ENCODE peak calls at places on chromosomes 7 and 10, in eight cellular contexts. Q is activated CD8-positive, alpha-beta memory T cell treated with anti-CD3 and anti-CD28 coated beads for 4 hours; G is CD8-positive, alpha-beta T cell; K is Daoy; F is anterior cingulate cortex; R is AG10803; V is activated CD8-positive, alpha-beta T cell treated with anti-CD3 and anti-CD28 coated beads for 36 hours; J is T-helper 2 cell. B is an unnamed sample.

GRCh38 chr10:3418041-3418760 is 245.6 kb upstream of the PITRM1 start:
- DNase-seq in Q (no peak), G (no peak), K (no peak), F (no peak), R (no peak), V (no peak), J (no peak), B (no peak)

GRCh38 chr10:96632974-96633373 is 46.2 kb upstream of the TM9SF3 start:
- DNase-seq in Q (no peak), G (no peak), K (no peak), F (no peak), R (no peak), V (no peak), J (no peak), B (no peak)

GRCh38 chr7:121372376-121373024 is 23.6 kb downstream of the FAM3C start:
- DNase-seq in Q (no peak), G (no peak), K (no peak), F (no peak), R (peak), V (peak), J (peak), B (no peak)

GRCh38 chr10:89351402-89352038 is 23.7 kb downstream of the IFIT3 start:
- DNase-seq in Q (no peak), G (no peak), K (no peak), F (no peak), R (no peak), V (peak), J (peak), B (no peak)

GRCh38 chr7:6730343-6730633 is 23.5 kb upstream of the ZNF12 start:
- DNase-seq in Q (no peak), G (no peak), K (no peak), F (no peak), R (peak), V (no peak), J (no peak), B (no peak)

GRCh38 chr10:31749981-31750850 is 178.4 kb downstream of the ARHGAP12 start:
- DNase-seq in Q (no peak), G (no peak), K (no peak), F (peak), R (no peak), V (no peak), J (no peak), B (no peak)

GRCh38 chr10:68202965-68203358 is 29.0 kb downstream of the ATOH7 start:
- DNase-seq in Q (no peak), G (no peak), K (peak), F (no peak), R (peak), V (peak), J (peak), B (no peak)

GRCh38 chr10:110510086-110510485 is 12.4 kb downstream of the DUSP5 start:
- DNase-seq in Q (no peak), G (no peak), K (no peak), F (no peak), R (no peak), V (no peak), J (no peak), B (no peak)

GRCh38 chr7:33841658-33842057 is 63.7 kb upstream of the BMPER start:
- DNase-seq in Q (no peak), G (no peak), K (no peak), F (no peak), R (peak), V (no peak), J (no peak), B (no peak)

GRCh38 chr7:99142727-99143521 is 984 bp downstream of the SMURF1 start:
- DNase-seq in Q (peak), G (peak), K (peak), F (peak), R (peak), V (peak), J (peak), B (peak)

GRCh38 chr7:143417734-143418378 is 9.2 kb upstream of the EPHA1 start:
- DNase-seq in Q (no peak), G (no peak), K (no peak), F (no peak), R (no peak), V (no peak), J (no peak), B (no peak)

B was measured in central memory CD4-positive, alpha-beta T cell.